ENCODE peak calls at places on chromosomes 13 and 19, in six cellular contexts. One of them, this sample, is unnamed.

GRCh38 chr13:37978680-37979079 is 109.1 kb upstream of the TRPC4 start:
- DNase-seq in SJSA1: no peak
- DNase-seq in A549: no peak
- DNase-seq in uterus: no peak
- DNase-seq in substantia nigra: no peak
- DNase-seq in CD8-positive, alpha-beta memory T cell: no peak
- DNase-seq in this sample: no peak

GRCh38 chr13:73200432-73200831 is 141.6 kb downstream of the KLF5 start:
- DNase-seq in SJSA1: no peak
- DNase-seq in A549: no peak
- DNase-seq in substantia nigra: no peak
- DNase-seq in CD8-positive, alpha-beta memory T cell: no peak
- DNase-seq in uterus: no peak
- DNase-seq in this sample: no peak

GRCh38 chr19:49543032-49543431 is 15.2 kb downstream of the RCN3 start:
- DNase-seq in A549: no peak
- DNase-seq in CD8-positive, alpha-beta memory T cell: no peak
- DNase-seq in substantia nigra: no peak
- DNase-seq in uterus: no peak
- DNase-seq in SJSA1: no peak
- DNase-seq in this sample: no peak

GRCh38 chr13:74966814-74967213 is 515.2 kb downstream of the TBC1D4 start:
- DNase-seq in substantia nigra: no peak
- DNase-seq in uterus: no peak
- DNase-seq in A549: no peak
- DNase-seq in CD8-positive, alpha-beta memory T cell: no peak
- DNase-seq in SJSA1: no peak
- DNase-seq in this sample: no peak

GRCh38 chr13:107753286-107753685 is 462.1 kb downstream of the LIG4 start:
- DNase-seq in uterus: no peak
- DNase-seq in substantia nigra: no peak
- DNase-seq in CD8-positive, alpha-beta memory T cell: no peak
- DNase-seq in A549: no peak
- DNase-seq in SJSA1: no peak
- DNase-seq in this sample: no peak

GRCh38 chr13:104086205-104086604 is 1020.0 kb upstream of the SLC10A2 start:
- DNase-seq in CD8-positive, alpha-beta memory T cell: no peak
- DNase-seq in substantia nigra: no peak
- DNase-seq in uterus: no peak
- DNase-seq in A549: no peak
- DNase-seq in SJSA1: no peak
- DNase-seq in this sample: no peak

GRCh38 chr19:10289167-10289835 is 451 bp upstream of the ICAM5 start:
- DNase-seq in substantia nigra: no peak
- DNase-seq in CD8-positive, alpha-beta memory T cell: peak; percentile 52
- DNase-seq in SJSA1: no peak
- DNase-seq in uterus: no peak
- DNase-seq in A549: no peak
- DNase-seq in this sample: peak; percentile 56

GRCh38 chr13:44125943-44126469 is 246.3 kb downstream of the LACC1 start:
- DNase-seq in SJSA1: no peak
- DNase-seq in substantia nigra: no peak
- DNase-seq in A549: no peak
- DNase-seq in uterus: no peak
- DNase-seq in CD8-positive, alpha-beta memory T cell: no peak
- DNase-seq in this sample: no peak

GRCh38 chr19:29528350-29528945 is 2.7 kb downstream of the VSTM2B start:
- DNase-seq in substantia nigra: peak; percentile 59
- DNase-seq in SJSA1: no peak
- DNase-seq in CD8-positive, alpha-beta memory T cell: peak; percentile 29
- DNase-seq in A549: peak; percentile 91
- DNase-seq in uterus: peak; percentile 59
- DNase-seq in this sample: peak; percentile 26

GRCh38 chr19:55483681-55484361 is 1.2 kb upstream of the NAT14 start:
- DNase-seq in SJSA1: no peak
- DNase-seq in substantia nigra: no peak
- DNase-seq in CD8-positive, alpha-beta memory T cell: no peak
- DNase-seq in uterus: no peak
- DNase-seq in A549: no peak
- DNase-seq in this sample: no peak

GRCh38 chr13:34720618-34721017 is 221.5 kb upstream of the NBEA start:
- DNase-seq in uterus: no peak
- DNase-seq in SJSA1: no peak
- DNase-seq in substantia nigra: no peak
- DNase-seq in CD8-positive, alpha-beta memory T cell: no peak
- DNase-seq in A549: no peak
- DNase-seq in this sample: no peak

GRCh38 chr19:50974702-50975555 is 5.5 kb upstream of the KLK6 start:
- DNase-seq in substantia nigra: no peak
- DNase-seq in uterus: no peak
- DNase-seq in A549: no peak
- DNase-seq in SJSA1: no peak
- DNase-seq in CD8-positive, alpha-beta memory T cell: no peak
- DNase-seq in this sample: no peak

GRCh38 chr13:22703601-22704209 is 477.1 kb upstream of the SGCG start:
- DNase-seq in uterus: no peak
- DNase-seq in A549: no peak
- DNase-seq in substantia nigra: no peak
- DNase-seq in SJSA1: no peak
- DNase-seq in CD8-positive, alpha-beta memory T cell: no peak
- DNase-seq in this sample: no peak

GRCh38 chr19:5893907-5894703 is 9.5 kb downstream of the NDUFA11 start:
- DNase-seq in SJSA1: peak; percentile 30
- DNase-seq in substantia nigra: no peak
- DNase-seq in CD8-positive, alpha-beta memory T cell: no peak
- DNase-seq in A549: no peak
- DNase-seq in uterus: no peak
- DNase-seq in this sample: no peak

GRCh38 chr19:49579193-49579592 is 1.2 kb downstream of the NOSIP start:
- DNase-seq in substantia nigra: no peak
- DNase-seq in A549: no peak
- DNase-seq in SJSA1: no peak
- DNase-seq in CD8-positive, alpha-beta memory T cell: no peak
- DNase-seq in uterus: no peak
- DNase-seq in this sample: no peak

GRCh38 chr13:77916481-77916880 is 2.1 kb downstream of the EDNRB start:
- DNase-seq in substantia nigra: no peak
- DNase-seq in uterus: no peak
- DNase-seq in SJSA1: no peak
- DNase-seq in CD8-positive, alpha-beta memory T cell: no peak
- DNase-seq in A549: no peak
- DNase-seq in this sample: no peak

GRCh38 chr19:34128558-34129250 is 43.6 kb upstream of the LSM14A start:
- DNase-seq in SJSA1: no peak
- DNase-seq in A549: no peak
- DNase-seq in CD8-positive, alpha-beta memory T cell: no peak
- DNase-seq in uterus: no peak
- DNase-seq in substantia nigra: no peak
- DNase-seq in this sample: no peak

GRCh38 chr13:109857325-109857724 is 70.9 kb upstream of the IRS2 start:
- DNase-seq in CD8-positive, alpha-beta memory T cell: no peak
- DNase-seq in SJSA1: peak; percentile 64
- DNase-seq in uterus: no peak
- DNase-seq in A549: no peak
- DNase-seq in substantia nigra: no peak
- DNase-seq in this sample: no peak

GRCh38 chr13:40408602-40409001 is 257.8 kb downstream of the FOXO1 start:
- DNase-seq in uterus: no peak
- DNase-seq in SJSA1: no peak
- DNase-seq in A549: no peak
- DNase-seq in CD8-positive, alpha-beta memory T cell: no peak
- DNase-seq in substantia nigra: no peak
- DNase-seq in this sample: no peak

GRCh38 chr19:40217027-40217810 is 965 bp downstream of the TTC9B start:
- DNase-seq in substantia nigra: no peak
- DNase-seq in uterus: no peak
- DNase-seq in SJSA1: no peak
- DNase-seq in CD8-positive, alpha-beta memory T cell: no peak
- DNase-seq in A549: peak; percentile 77
- DNase-seq in this sample: peak; percentile 71

GRCh38 chr19:3249408-3249807 is 24.9 kb downstream of the CELF5 start:
- DNase-seq in SJSA1: no peak
- DNase-seq in uterus: no peak
- DNase-seq in substantia nigra: no peak
- DNase-seq in CD8-positive, alpha-beta memory T cell: no peak
- DNase-seq in A549: peak; percentile 32
- DNase-seq in this sample: no peak
- H3K27ac ChIP-seq in SJSA1: no peak overlapping the region
- H3K27ac ChIP-seq in uterus: no peak overlapping the region
- H3K27ac ChIP-seq in substantia nigra: no peak overlapping the region
- H3K27ac ChIP-seq in CD8-positive, alpha-beta memory T cell: no peak overlapping the region
- H3K27ac ChIP-seq in A549: no peak overlapping the region
- H3K27ac ChIP-seq in this sample: no peak overlapping the region

GRCh38 chr13:36028359-36028758 is 102.8 kb downstream of the DCLK1 start:
- DNase-seq in CD8-positive, alpha-beta memory T cell: no peak
- DNase-seq in substantia nigra: no peak
- DNase-seq in SJSA1: no peak
- DNase-seq in uterus: no peak
- DNase-seq in A549: no peak
- DNase-seq in this sample: no peak

GRCh38 chr13:36030670-36031331 is 100.4 kb downstream of the DCLK1 start:
- DNase-seq in CD8-positive, alpha-beta memory T cell: no peak
- DNase-seq in SJSA1: no peak
- DNase-seq in uterus: peak; percentile 34
- DNase-seq in substantia nigra: no peak
- DNase-seq in A549: no peak
- DNase-seq in this sample: no peak

GRCh38 chr13:36031490-36031889 is 99.7 kb downstream of the DCLK1 start:
- DNase-seq in A549: no peak
- DNase-seq in substantia nigra: no peak
- DNase-seq in CD8-positive, alpha-beta memory T cell: no peak
- DNase-seq in uterus: no peak
- DNase-seq in SJSA1: no peak
- DNase-seq in this sample: no peak

GRCh38 chr13:36026556-36026955 is 104.6 kb downstream of the DCLK1 start:
- DNase-seq in CD8-positive, alpha-beta memory T cell: no peak
- DNase-seq in SJSA1: no peak
- DNase-seq in substantia nigra: no peak
- DNase-seq in A549: no peak
- DNase-seq in uterus: no peak
- DNase-seq in this sample: no peak

GRCh38 chr13:36029171-36029570 is 102.0 kb downstream of the DCLK1 start:
- DNase-seq in SJSA1: no peak
- DNase-seq in CD8-positive, alpha-beta memory T cell: no peak
- DNase-seq in uterus: no peak
- DNase-seq in A549: no peak
- DNase-seq in substantia nigra: no peak
- DNase-seq in this sample: no peak
- H3K27ac ChIP-seq in SJSA1: no peak overlapping the region
- H3K27ac ChIP-seq in CD8-positive, alpha-beta memory T cell: no peak overlapping the region
- H3K27ac ChIP-seq in uterus: no peak overlapping the region
- H3K27ac ChIP-seq in A549: no peak overlapping the region
- H3K27ac ChIP-seq in substantia nigra: no peak overlapping the region
- H3K27ac ChIP-seq in this sample: no peak overlapping the region

DNA sequence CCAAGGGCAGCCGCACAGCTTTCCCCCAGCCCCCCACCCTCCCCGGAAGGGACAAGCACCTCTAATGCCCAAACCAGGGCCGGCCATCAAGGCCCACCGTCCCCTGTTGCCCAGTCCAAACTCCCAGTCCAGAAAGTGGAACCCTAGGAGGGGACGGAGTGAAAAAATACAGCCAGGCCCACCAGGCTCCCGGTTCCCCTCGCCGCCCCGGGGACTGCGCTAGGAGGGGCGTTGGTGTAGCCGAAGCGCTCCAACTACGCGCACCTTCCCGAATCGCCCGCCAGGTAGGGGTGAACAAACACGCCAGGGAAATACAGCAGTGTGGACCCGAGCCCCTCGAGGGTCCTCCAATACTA is 1.3 kb downstream of the KLF16 start:
- DNase-seq in CD8-positive, alpha-beta memory T cell: no peak
- DNase-seq in substantia nigra: no peak
- DNase-seq in uterus: no peak
- DNase-seq in SJSA1: no peak
- DNase-seq in A549: no peak
- DNase-seq in this sample: no peak
- H3K27ac ChIP-seq in CD8-positive, alpha-beta memory T cell: peak overlapping the region; percentile 67
- H3K27ac ChIP-seq in substantia nigra: peak overlapping the region; percentile 51
- H3K27ac ChIP-seq in uterus: peak overlapping the region; percentile 27
- H3K27ac ChIP-seq in SJSA1: no peak overlapping the region
- H3K27ac ChIP-seq in A549: peak overlapping the region; percentile 100
- H3K27ac ChIP-seq in this sample: peak overlapping the region; percentile 95

DNA sequence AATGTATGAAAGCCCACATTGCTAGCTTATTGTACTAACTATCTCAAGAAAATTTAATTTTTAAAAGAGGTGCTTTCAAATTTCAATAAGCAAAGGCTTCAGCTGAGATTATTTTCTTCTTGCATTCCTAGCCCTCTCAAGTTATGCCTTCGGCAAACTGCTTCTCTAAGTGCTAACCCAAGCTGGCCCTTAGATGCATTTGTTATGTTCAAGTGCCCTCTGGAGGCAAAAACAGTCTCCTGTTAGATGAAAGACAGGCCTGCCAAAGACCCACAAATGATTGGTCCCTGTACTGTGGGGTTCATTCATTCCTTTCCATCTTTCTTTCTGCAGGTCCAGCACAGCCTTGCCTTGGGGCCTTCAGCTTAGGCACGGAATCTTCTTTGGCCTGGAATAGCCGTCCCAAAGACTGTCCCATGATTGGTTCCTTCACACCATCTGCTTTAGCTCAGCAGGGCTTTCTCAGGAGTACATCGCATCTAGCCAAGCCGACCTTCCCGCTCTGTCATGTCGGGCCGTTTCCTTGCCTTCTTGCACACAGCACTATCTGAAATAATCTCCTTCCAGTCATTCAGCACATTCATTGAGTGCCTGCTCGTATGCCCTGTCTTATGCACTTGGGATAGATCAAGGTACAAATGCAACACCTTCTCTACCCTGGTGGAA is 26.4 kb upstream of the TPTE2 start:
- DNase-seq in SJSA1: no peak
- DNase-seq in A549: peak; percentile 18
- DNase-seq in substantia nigra: no peak
- DNase-seq in CD8-positive, alpha-beta memory T cell: no peak
- DNase-seq in uterus: no peak
- DNase-seq in this sample: no peak
- H3K27ac ChIP-seq in SJSA1: no peak overlapping the region
- H3K27ac ChIP-seq in A549: no peak overlapping the region
- H3K27ac ChIP-seq in substantia nigra: no peak overlapping the region
- H3K27ac ChIP-seq in CD8-positive, alpha-beta memory T cell: no peak overlapping the region
- H3K27ac ChIP-seq in uterus: no peak overlapping the region
- H3K27ac ChIP-seq in this sample: peak overlapping the region; percentile 11